ENCODE peak calls at places on chromosomes 2 and 18, in seven cellular contexts. K is stimulated activated CD8-positive, alpha-beta memory T cell treated with anti-CD3 and anti-CD28 coated beads, Interleukin-15, amount 100 ng/mL, for 4 hours; H is right cardiac atrium; Z is A172; X is HTR-8/SVneo; A is amniotic stem cell; F is HFFc6. Q is an unnamed sample.

GRCh38 chr2:59025157-59025757 is 784.1 kb upstream of the FANCL start:
- DNase-seq in K (no peak), H (peak), Z (peak), X (peak), A (no peak), F (no peak), Q (peak)

GRCh38 chr2:10419553-10420257 is 28.4 kb downstream of the ODC1 start:
- DNase-seq in K (no peak), H (no peak), Z (no peak), X (no peak), A (no peak), F (no peak), Q (no peak)

GRCh38 chr2:8222979-8223730 is 458.7 kb upstream of the ID2 start:
- DNase-seq in K (no peak), H (no peak), Z (no peak), X (no peak), A (no peak), F (no peak), Q (no peak)

GRCh38 chr2:106053116-106053515 is 141.0 kb downstream of the UXS1 start:
- DNase-seq in K (no peak), H (no peak), Z (peak), X (peak), A (no peak), F (peak), Q (peak)

GRCh38 chr18:23883277-23883790 is 131.2 kb upstream of the TTC39C start:
- DNase-seq in K (no peak), H (peak), Z (no peak), X (no peak), A (no peak), F (no peak), Q (no peak)

GRCh38 chr2:207694811-207695281 is 16.6 kb upstream of the CCNYL1 start:
- DNase-seq in K (no peak), H (no peak), Z (no peak), X (no peak), A (peak), F (peak), Q (no peak)

GRCh38 chr18:57807336-57808117 is 4.4 kb upstream of the ATP8B1 start:
- DNase-seq in K (no peak), H (no peak), Z (peak), X (no peak), A (no peak), F (peak), Q (peak)

GRCh38 chr2:158191076-158191566 is 89.4 kb downstream of the UPP2 start:
- DNase-seq in K (peak), H (no peak), Z (no peak), X (no peak), A (no peak), F (no peak), Q (no peak)

GRCh38 chr2:191499874-191500565 is 177.9 kb upstream of the NABP1 start:
- DNase-seq in K (no peak), H (no peak), Z (no peak), X (no peak), A (no peak), F (peak), Q (no peak)

GRCh38 chr2:221818569-221818968 is 246.5 kb upstream of the EPHA4 start:
- DNase-seq in K (no peak), H (no peak), Z (no peak), X (no peak), A (no peak), F (no peak), Q (no peak)

GRCh38 chr2:127049927-127050802 is 56.8 kb downstream of the BIN1 start:
- DNase-seq in K (no peak), H (peak), Z (peak), X (peak), A (peak), F (no peak), Q (no peak)

GRCh38 chr2:61434314-61434713 is 36.6 kb downstream of the USP34 start:
- DNase-seq in K (no peak), H (no peak), Z (no peak), X (no peak), A (no peak), F (no peak), Q (no peak)

GRCh38 chr2:65227035-65227470 is 578 bp upstream of the ACTR2 start:
- DNase-seq in K (no peak), H (no peak), Z (peak), X (no peak), A (no peak), F (no peak), Q (no peak)

GRCh38 chr2:133109772-133110171 is 439.8 kb upstream of the LYPD1 start:
- DNase-seq in K (no peak), H (no peak), Z (peak), X (peak), A (no peak), F (peak), Q (peak)

Q was measured in HS-5.